ENCODE peak calls at places on chromosomes 1 and 21, in four cellular contexts. S is activated naive CD4-positive, alpha-beta T cell; D is NCI-H510A treated with DMSO at 0.1 percent for 48 hours; K is foreskin keratinocyte. T is an unnamed sample.

GRCh38 chr1:43887748-43888147 is 45.9 kb upstream of the ARTN start:
- DNase-seq in D (peak), K (peak), S (no peak), T (no peak)

GRCh38 chr1:244163861-244164562 is 112.9 kb downstream of the ZBTB18 start:
- DNase-seq in K (peak), D (no peak), S (no peak), T (no peak)

GRCh38 chr1:98221926-98222325 is 301.1 kb upstream of the DPYD start:
- DNase-seq in S (no peak), K (peak), D (no peak), T (no peak)

GRCh38 chr1:38073926-38074677 is 27.5 kb upstream of the POU3F1 start:
- DNase-seq in S (no peak), K (peak), D (no peak), T (no peak)

GRCh38 chr1:225871374-225872074 is 10.7 kb downstream of the TMEM63A start:
- DNase-seq in D (peak), S (no peak), K (no peak), T (no peak)

GRCh38 chr21:31136891-31137290 is 98.6 kb upstream of the KRTAP19-8 start:
- DNase-seq in D (no peak), K (no peak), S (no peak), T (no peak)

GRCh38 chr1:38508272-38508671 is 351.3 kb downstream of the RRAGC start:
- DNase-seq in S (no peak), D (no peak), K (peak), T (no peak)

GRCh38 chr21:34764715-34765284 is 96.0 kb downstream of the CLIC6 start:
- DNase-seq in S (no peak), K (no peak), D (no peak), T (no peak)

GRCh38 chr1:156475568-156476500 is 24.7 kb downstream of the MEF2D start:
- DNase-seq in D (peak), S (no peak), K (peak), T (no peak)

GRCh38 chr1:13728104-13728503 is 28.1 kb downstream of the PRDM2 start:
- DNase-seq in D (no peak), K (no peak), S (no peak), T (no peak)

GRCh38 chr1:186806477-186806876 is 22.3 kb upstream of the PLA2G4A start:
- DNase-seq in S (no peak), D (no peak), K (peak), T (no peak)

GRCh38 chr1:64942648-64943047 is 23.7 kb downstream of the JAK1 start:
- DNase-seq in S (no peak), D (no peak), K (no peak), T (no peak)

GRCh38 chr1:62013264-62013663 is 181.4 kb upstream of the L1TD1 start:
- DNase-seq in D (no peak), S (no peak), K (no peak), T (no peak)

GRCh38 chr1:153475282-153475681 is 14.8 kb upstream of the S100A7 start:
- DNase-seq in K (no peak), D (no peak), S (no peak), T (no peak)

GRCh38 chr1:7373251-7373650 is 397.8 kb upstream of the VAMP3 start:
- DNase-seq in D (no peak), K (no peak), S (no peak), T (no peak)

GRCh38 chr1:39129514-39129913 is 75.0 kb upstream of the MACF1 start:
- DNase-seq in S (no peak), K (no peak), D (no peak), T (no peak)

GRCh38 chr1:183472488-183473285 is at the start of gene SMG7:
- DNase-seq in S (peak), K (no peak), D (peak), T (no peak)

GRCh38 chr1:40532844-40533424 is 1.5 kb downstream of the ZNF684 start:
- DNase-seq in K (peak), S (no peak), D (peak), T (peak)

GRCh38 chr1:38730511-38731397 is 128.8 kb downstream of the RRAGC start:
- DNase-seq in D (no peak), K (peak), S (no peak), T (no peak)

GRCh38 chr1:209062081-209062480 is 521.4 kb upstream of the CAMK1G start:
- DNase-seq in D (no peak), S (no peak), K (no peak), T (no peak)

GRCh38 chr21:42218836-42219605 is at the start of gene ABCG1:
- DNase-seq in D (peak), K (peak), S (no peak), T (no peak)

GRCh38 chr1:2378441-2378851 is 12.9 kb downstream of the MORN1 start:
- DNase-seq in K (no peak), S (no peak), D (no peak), T (no peak)

GRCh38 chr1:42925132-42925769 is 33.4 kb downstream of the SLC2A1 start:
- DNase-seq in S (no peak), K (peak), D (peak), T (no peak)

GRCh38 chr1:212606042-212606733 is 2.4 kb upstream of the ATF3 start:
- DNase-seq in D (no peak), K (no peak), S (no peak), T (no peak)

GRCh38 chr1:94755675-94756074 is 64.5 kb upstream of the SLC44A3 start:
- DNase-seq in S (no peak), K (no peak), D (no peak), T (peak)

GRCh38 chr1:232123775-232124659 is 497.4 kb downstream of the DISC1 start:
- DNase-seq in K (peak), D (no peak), S (no peak), T (no peak)

GRCh38 chr1:205783904-205784303 is 8.6 kb upstream of the RAB29 start:
- DNase-seq in S (no peak), K (no peak), D (no peak), T (no peak)

T was measured in CMK.